ENCODE peak calls at places on chromosomes 2 and 18, in seven cellular contexts. F is IMR-90, U is tibial artery, I is neural progenitor cell, N is GM23338, V is Panc1, T is sigmoid colon. H is an unnamed sample.

GRCh38 chr2:148533004-148533403 is 111.5 kb upstream of the EPC2 start:
- DNase-seq in F (no peak), U (no peak), I (no peak), N (no peak), V (no peak), T (no peak), H (no peak)

GRCh38 chr2:8682719-8683667 is 1.1 kb downstream of the ID2 start:
- DNase-seq in F (peak; percentile 55), U (peak; percentile 70), I (peak; percentile 43), N (peak; percentile 32), V (no peak), T (peak; percentile 74), H (peak; percentile 76)

GRCh38 chr18:3427944-3428343 is 22.0 kb upstream of the TGIF1 start:
- DNase-seq in F (no peak), U (no peak), I (no peak), N (no peak), V (no peak), T (no peak), H (no peak)

GRCh38 chr2:216713691-216714411 is 18.5 kb upstream of the IGFBP5 start:
- DNase-seq in F (peak; percentile 93), U (peak; percentile 68), I (no peak), N (no peak), V (no peak), T (peak; percentile 76), H (peak; percentile 85)

GRCh38 chr2:121475811-121476571 is 54.7 kb upstream of the RNU4ATAC start:
- DNase-seq in F (peak; percentile 25), U (no peak), I (no peak), N (no peak), V (no peak), T (no peak), H (no peak)

GRCh38 chr2:240999001-240999791 is 778 bp downstream of the SNED1 start:
- DNase-seq in F (no peak), U (peak; percentile 30), I (peak; percentile 53), N (peak; percentile 53), V (no peak), T (peak; percentile 71), H (peak; percentile 73)

GRCh38 chr2:241935314-241935713 is 65.8 kb downstream of the RTP5 start:
- DNase-seq in F (peak; percentile 75), U (no peak), I (no peak), N (no peak), V (no peak), T (no peak), H (no peak)

GRCh38 chr2:8607591-8607990 is 74.3 kb upstream of the ID2 start:
- DNase-seq in F (peak; percentile 80), U (no peak), I (no peak), N (no peak), V (no peak), T (no peak), H (no peak)

GRCh38 chr18:31162419-31162793 is 250 bp downstream of the DSC1 start:
- DNase-seq in F (no peak), U (no peak), I (peak; percentile 26), N (no peak), V (no peak), T (no peak), H (no peak)

GRCh38 chr2:113052767-113053166 is at the start of gene IL36B:
- DNase-seq in F (no peak), U (no peak), I (no peak), N (no peak), V (no peak), T (no peak), H (no peak)

GRCh38 chr2:99085400-99085799 is 56.1 kb upstream of the C2orf15 start:
- DNase-seq in F (no peak), U (no peak), I (peak; percentile 38), N (peak; percentile 21), V (no peak), T (no peak), H (no peak)

GRCh38 chr18:40708726-40709125 is 1246.3 kb upstream of the PIK3C3 start:
- DNase-seq in F (no peak), U (no peak), I (no peak), N (peak; percentile 3), V (no peak), T (no peak), H (no peak)

GRCh38 chr18:5490753-5491240 is 53.0 kb downstream of the EPB41L3 start:
- DNase-seq in F (no peak), U (no peak), I (no peak), N (no peak), V (no peak), T (no peak), H (no peak)

GRCh38 chr18:76914796-76915195 is 92.4 kb downstream of the ZNF236 start:
- DNase-seq in F (no peak), U (no peak), I (no peak), N (no peak), V (no peak), T (no peak), H (no peak)

GRCh38 chr18:7974200-7974874 is 407.2 kb downstream of the PTPRM start:
- DNase-seq in F (no peak), U (no peak), I (no peak), N (no peak), V (no peak), T (no peak), H (no peak)

GRCh38 chr2:11467749-11468148 is 1.8 kb upstream of the E2F6 start:
- DNase-seq in F (no peak), U (no peak), I (no peak), N (no peak), V (no peak), T (no peak), H (no peak)

GRCh38 chr2:110126086-110126773 is 10.6 kb upstream of the MALL start:
- DNase-seq in F (peak; percentile 24), U (no peak), I (no peak), N (no peak), V (no peak), T (no peak), H (no peak)

GRCh38 chr18:59954746-59955145 is 55.0 kb downstream of the PMAIP1 start:
- DNase-seq in F (peak; percentile 77), U (no peak), I (no peak), N (no peak), V (no peak), T (no peak), H (no peak)

GRCh38 chr18:49626842-49627360 is 65.0 kb downstream of the LIPG start:
- DNase-seq in F (no peak), U (no peak), I (no peak), N (no peak), V (no peak), T (no peak), H (peak; percentile 53)

GRCh38 chr2:68357608-68358337 is 7.3 kb upstream of the PLEK start:
- DNase-seq in F (peak; percentile 58), U (peak; percentile 37), I (peak; percentile 73), N (peak; percentile 85), V (no peak), T (peak; percentile 65), H (no peak)

DNA sequence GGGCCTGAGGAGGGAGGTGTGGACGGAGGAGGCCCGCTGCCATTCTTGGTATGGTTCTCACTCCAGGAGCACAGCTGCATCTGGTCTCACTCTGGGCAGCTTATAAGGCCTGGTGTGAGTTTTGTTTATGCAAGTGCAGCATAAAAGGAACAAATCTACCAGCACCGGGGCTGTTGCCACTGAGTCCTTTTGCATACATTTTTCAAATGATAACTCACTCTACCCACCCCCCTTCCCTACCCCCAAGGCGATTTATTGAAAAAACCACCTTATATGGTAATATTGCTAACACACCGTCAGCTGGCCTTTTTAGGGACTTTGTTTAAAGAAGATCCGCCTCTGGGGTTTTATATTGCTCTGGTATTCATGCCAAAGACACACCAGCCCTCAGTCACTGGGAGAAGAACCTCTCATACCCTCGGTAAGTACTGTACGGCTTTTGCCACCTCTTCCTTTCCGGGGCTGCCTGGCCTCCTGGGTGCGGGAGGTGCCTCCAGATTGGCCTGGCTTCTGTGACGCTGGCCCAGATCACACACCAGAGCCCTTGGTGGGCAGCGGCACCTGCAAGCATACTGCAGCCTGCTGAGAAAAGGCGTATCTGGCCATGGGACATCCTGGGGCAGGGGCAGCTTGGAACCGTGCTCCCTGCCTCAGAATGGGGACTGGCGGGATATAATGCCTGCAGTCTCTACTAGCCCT is at the start of gene ACTG2:
- DNase-seq in F (peak; percentile 91), U (peak; percentile 39), I (no peak), N (no peak), V (no peak), T (peak; percentile 94), H (peak; percentile 83)
- H3K4me3 ChIP-seq in F (peak within 1 kb of the TSS; percentile 77), U (peak within 1 kb of the TSS; percentile 62), I (no peak within 1 kb of the TSS), N (no peak within 1 kb of the TSS), V (no peak within 1 kb of the TSS), T (peak within 1 kb of the TSS; percentile 75), H (peak within 1 kb of the TSS; percentile 60)

GRCh38 chr18:37322497-37323035 is 243.0 kb downstream of the CELF4 start:
- DNase-seq in F (peak; percentile 21), U (no peak), I (peak; percentile 76), N (peak; percentile 88), V (no peak), T (no peak), H (no peak)
- TF ChIP-seq CTCF in F (peak; percentile 71), U (peak; percentile 62), I (peak; percentile 68), N (peak; percentile 84), V (peak; percentile 89), T (peak; percentile 16), H (peak; percentile 54)

GRCh38 chr18:12029786-12030571 is 48.7 kb downstream of the IMPA2 start:
- DNase-seq in F (no peak), U (no peak), I (no peak), N (no peak), V (no peak), T (peak; percentile 64), H (no peak)
- H3K27ac ChIP-seq in F (no peak overlapping the region), U (no peak overlapping the region), I (no peak overlapping the region), N (no peak overlapping the region), V (no peak overlapping the region), T (no peak overlapping the region), H (no peak overlapping the region)

DNA sequence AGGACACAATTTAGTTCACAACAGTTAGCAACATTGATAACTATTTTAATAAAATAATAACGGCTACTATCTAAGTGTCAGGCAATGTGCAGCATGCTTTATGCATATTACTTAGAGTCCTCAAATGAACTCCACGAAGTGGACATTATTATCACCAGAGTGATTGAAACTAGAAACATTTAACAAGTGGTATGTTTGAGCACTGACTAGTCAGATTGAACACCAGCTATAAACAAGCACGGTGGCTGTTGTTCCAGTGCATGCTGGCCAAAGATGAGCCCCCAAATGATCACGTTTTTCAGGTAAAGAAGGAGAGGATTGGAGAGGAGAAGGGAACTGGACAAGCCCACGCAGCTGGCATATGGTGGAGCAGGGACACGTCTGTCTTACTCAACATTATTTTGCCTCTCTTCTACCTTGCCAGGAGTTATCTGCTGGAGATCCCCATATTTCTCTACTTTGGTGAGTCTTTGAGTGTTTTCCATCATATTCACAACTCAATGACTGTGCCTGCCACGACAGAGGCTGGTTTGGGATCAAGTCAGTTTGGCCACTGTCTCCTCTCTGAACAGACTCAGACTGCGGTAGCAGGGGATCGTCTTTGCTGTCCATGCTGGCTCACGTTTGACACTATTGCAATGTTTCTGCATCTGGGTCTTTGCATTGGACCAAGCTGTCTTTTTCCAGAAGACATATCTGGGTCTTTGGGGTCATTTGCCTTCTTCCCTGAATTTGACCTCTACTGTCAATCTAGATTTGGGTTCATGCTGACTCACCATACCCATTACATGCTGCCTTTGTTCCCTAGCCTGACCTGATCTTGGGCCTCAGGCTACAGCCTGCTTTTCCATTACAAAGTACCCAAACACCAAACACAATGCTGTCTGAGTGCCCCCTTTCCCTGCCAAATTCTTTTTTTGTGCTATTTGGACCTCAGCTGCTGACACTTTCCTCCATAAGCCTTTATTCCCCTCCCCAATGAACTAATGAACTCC is 66.0 kb upstream of the ACSL3 start:
- DNase-seq in F (no peak), U (no peak), I (no peak), N (peak; percentile 31), V (no peak), T (no peak), H (no peak)
- H3K4me3 ChIP-seq in F (no peak overlapping the region), U (no peak overlapping the region), I (no peak overlapping the region), N (no peak overlapping the region), V (no peak overlapping the region), T (no peak overlapping the region), H (no peak overlapping the region)

H was measured in coronary artery.